ENCODE peak calls at places on chromosomes 5 and 9, in five cellular contexts. Z is trophoblast cell, M is IMR-90, P is mesenchymal stem cell, R is H1. O is an unnamed sample.

GRCh38 chr5:66864240-66864884 is 268.2 kb downstream of the MAST4 start:
- DNase-seq in R (no peak), M (peak), P (peak), Z (peak), O (no peak)

GRCh38 chr9:124320062-124320973 is 62.6 kb downstream of the NEK6 start:
- DNase-seq in Z (peak), R (peak), P (peak), M (peak), O (peak)

GRCh38 chr5:109102291-109102690 is 307.5 kb downstream of the PJA2 start:
- DNase-seq in Z (no peak), M (no peak), R (no peak), P (no peak), O (no peak)

GRCh38 chr5:155285673-155286072 is 272.1 kb downstream of the KIF4B start:
- DNase-seq in P (no peak), M (no peak), R (no peak), Z (no peak), O (no peak)

GRCh38 chr9:10697044-10697443 is 84.2 kb upstream of the PTPRD start:
- DNase-seq in M (no peak), P (no peak), R (no peak), Z (no peak), O (no peak)

GRCh38 chr5:118597448-118597847 is 390.9 kb downstream of the DTWD2 start:
- DNase-seq in M (no peak), P (no peak), Z (no peak), R (no peak), O (no peak)

GRCh38 chr9:101235105-101235866 is 149.5 kb downstream of the BAAT start:
- DNase-seq in M (no peak), Z (no peak), P (no peak), R (no peak), O (peak)

GRCh38 chr5:15366676-15367391 is 133.1 kb upstream of the FBXL7 start:
- DNase-seq in M (no peak), P (no peak), Z (peak), R (no peak), O (no peak)

GRCh38 chr5:14268236-14268701 is 125.1 kb downstream of the TRIO start:
- DNase-seq in Z (peak), R (no peak), M (peak), P (peak), O (no peak)

GRCh38 chr9:70042461-70043215 is 1.0 kb upstream of the MAMDC2 start:
- DNase-seq in P (no peak), M (no peak), R (no peak), Z (no peak), O (no peak)
- H3K4me3 ChIP-seq in P (no peak), M (no peak), R (peak), Z (no peak), O (no peak)

GRCh38 chr5:27472875-27473274 is 434.5 kb upstream of the CDH9 start:
- DNase-seq in P (peak), R (no peak), M (no peak), Z (no peak), O (no peak)
- H3K14ac ChIP-seq in P (no peak), R (no peak), M (no peak), Z (no peak), O (no peak)

GRCh38 chr5:96952118-96952750 is 16.4 kb downstream of the LNPEP start:
- DNase-seq in M (no peak), P (no peak), R (no peak), Z (peak), O (no peak)
- H3K18ac ChIP-seq in M (no peak), P (no peak), R (no peak), Z (no peak), O (no peak)

GRCh38 chr5:32531885-32532520 is 53.4 kb upstream of the SUB1 start:
- DNase-seq in Z (peak), R (peak), M (peak), P (peak), O (no peak)
- H3K4me3 ChIP-seq in Z (no peak), R (no peak), M (no peak), P (peak), O (peak)

GRCh38 chr5:5139358-5140050 is 626 bp upstream of the ADAMTS16 start:
- DNase-seq in M (no peak), Z (no peak), P (no peak), R (no peak), O (peak)
- H3K14ac ChIP-seq in M (no peak), Z (no peak), P (no peak), R (no peak), O (peak)

DNA sequence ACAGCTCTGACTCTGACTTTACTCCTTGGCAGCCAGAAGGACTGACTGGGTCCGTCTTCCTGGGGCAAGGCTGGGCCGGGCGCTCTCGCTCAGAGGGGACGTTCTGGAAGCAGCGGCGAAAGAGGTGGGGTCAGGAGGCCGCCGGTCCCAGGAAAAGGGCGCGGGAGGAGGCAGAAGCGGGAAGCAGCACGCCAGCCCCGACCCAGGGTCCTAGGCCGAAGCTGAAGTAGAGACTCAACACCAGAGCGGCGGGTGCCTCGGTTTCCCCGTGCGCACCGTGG is 1.5 kb downstream of the SHB start:
- DNase-seq in R (no peak), M (no peak), Z (no peak), P (no peak), O (no peak)
- H3K18ac ChIP-seq in R (peak), M (peak), Z (peak), P (peak), O (peak)

GRCh38 chr9:37026085-37026935 is 7.8 kb downstream of the PAX5 start:
- DNase-seq in P (no peak), M (no peak), Z (no peak), R (no peak), O (no peak)

GRCh38 chr9:37026936-37027581 is 7.0 kb downstream of the PAX5 start:
- DNase-seq in R (no peak), P (no peak), M (no peak), Z (no peak), O (no peak)

GRCh38 chr9:37027582-37028424 is 6.3 kb downstream of the PAX5 start:
- DNase-seq in M (peak), P (peak), R (peak), Z (peak), O (peak)

GRCh38 chr9:37028425-37029031 is 5.5 kb downstream of the PAX5 start:
- DNase-seq in Z (no peak), R (no peak), M (no peak), P (no peak), O (no peak)

GRCh38 chr9:37025381-37026084 is 8.5 kb downstream of the PAX5 start:
- DNase-seq in Z (no peak), R (no peak), P (no peak), M (no peak), O (no peak)
- H3K4me3 ChIP-seq in Z (no peak), R (peak), P (peak), M (no peak), O (peak)

DNA sequence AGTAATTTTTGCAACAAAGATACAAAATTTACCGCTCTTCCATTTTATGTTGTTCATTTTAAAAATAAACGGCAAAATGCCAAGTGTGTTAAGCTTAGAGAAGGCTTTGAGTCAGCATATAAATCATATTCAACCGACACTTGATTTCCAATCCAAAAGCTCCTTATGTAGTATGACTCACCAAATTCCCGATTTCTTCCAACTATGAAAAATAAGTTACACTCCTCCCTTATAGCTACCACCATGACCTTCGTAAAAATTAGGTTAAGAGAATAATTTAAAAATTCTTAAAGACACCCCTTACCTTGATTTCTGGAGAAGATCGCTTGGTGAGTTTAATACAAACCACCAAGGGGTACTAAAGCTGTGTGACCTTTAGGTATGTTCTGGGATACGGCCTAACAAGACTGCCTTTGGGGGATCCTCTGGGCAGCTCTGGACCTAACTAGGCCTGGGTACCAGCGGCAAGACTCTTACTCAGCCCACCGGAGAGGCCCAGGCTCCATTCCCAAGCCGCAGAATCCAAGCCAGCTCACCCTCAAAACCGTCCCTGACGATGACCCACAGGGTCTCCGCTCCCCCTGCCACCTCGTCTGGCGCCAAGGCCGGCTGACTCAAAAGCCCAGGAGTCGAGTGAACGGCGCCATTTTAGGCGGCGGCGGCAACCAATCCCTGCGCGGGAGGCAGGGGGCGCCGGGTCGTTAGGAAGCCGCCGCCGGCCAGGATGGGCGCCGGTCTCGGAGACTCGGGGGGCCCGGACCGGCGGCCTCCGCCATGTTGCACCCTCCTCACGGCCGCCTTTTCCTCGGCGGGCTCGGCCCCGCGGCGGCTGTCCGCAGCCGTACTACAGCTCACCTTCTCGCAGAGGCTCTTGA is 731 bp downstream of the PPP2CA start:
- DNase-seq in Z (peak), M (peak), P (peak), R (no peak), O (peak)
- H3K14ac ChIP-seq in Z (peak), M (peak), P (no peak), R (no peak), O (peak)

DNA sequence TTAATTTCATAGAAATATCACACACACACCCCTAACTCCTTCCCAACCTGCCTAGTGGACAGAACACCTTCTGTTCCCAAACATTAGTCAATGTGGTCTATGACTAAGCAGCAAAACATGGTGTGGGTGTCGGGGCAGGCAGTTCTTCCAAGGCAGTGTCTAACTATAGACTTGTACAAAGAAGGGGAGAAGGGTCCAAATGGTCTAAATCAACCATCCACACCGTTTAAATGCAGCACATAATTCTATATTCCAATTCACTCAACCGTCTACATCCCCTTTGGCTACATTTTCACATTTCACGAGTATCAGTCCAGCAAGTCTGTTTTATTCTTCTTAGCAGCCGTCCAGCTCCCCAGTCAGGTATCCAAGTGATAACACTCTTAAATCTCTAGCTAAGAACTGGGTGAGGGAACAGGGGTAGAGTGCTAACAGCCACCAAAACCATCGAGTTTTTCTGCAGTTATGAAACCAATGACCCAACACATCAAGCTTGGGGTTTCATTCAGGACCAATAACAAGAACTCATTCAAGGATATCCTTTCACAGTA is 3.4 kb downstream of the ZNF608 start:
- DNase-seq in R (no peak), Z (no peak), M (peak), P (peak), O (no peak)
- H3K18ac ChIP-seq in R (no peak), Z (no peak), M (peak), P (peak), O (peak)

O was measured in neuronal stem cell.